ENCODE peak calls at places on chromosomes 1 and 21, in six cellular contexts. V, W, K, O, L and H are unnamed samples.

GRCh38 chr1:74822851-74823443 is 90.0 kb downstream of the TYW3 start:
- DNase-seq in V (no peak), W (no peak), K (no peak), O (peak), L (no peak), H (no peak)

GRCh38 chr1:11594222-11594621 is 60.0 kb downstream of the FBXO2 start:
- DNase-seq in V (no peak), W (no peak), K (peak), O (no peak), L (no peak), H (no peak)

GRCh38 chr21:46219591-46220239 is 8.9 kb downstream of the LSS start:
- DNase-seq in V (peak), W (no peak), K (no peak), O (no peak), L (no peak), H (no peak)

GRCh38 chr21:29671728-29672127 is 268.1 kb downstream of the GRIK1 start:
- DNase-seq in V (no peak), W (no peak), K (no peak), O (no peak), L (no peak), H (no peak)

GRCh38 chr1:227445746-227446145 is 117.6 kb upstream of the ZNF678 start:
- DNase-seq in V (no peak), W (no peak), K (no peak), O (no peak), L (no peak), H (no peak)

GRCh38 chr1:227125929-227126545 is 185.9 kb downstream of the COQ8A start:
- DNase-seq in V (no peak), W (no peak), K (no peak), O (no peak), L (no peak), H (no peak)

GRCh38 chr1:161200992-161201827 is 957 bp upstream of the NDUFS2 start:
- DNase-seq in V (peak), W (no peak), K (peak), O (peak), L (no peak), H (no peak)

GRCh38 chr1:244010191-244010590 is 40.9 kb upstream of the ZBTB18 start:
- DNase-seq in V (no peak), W (no peak), K (peak), O (peak), L (no peak), H (no peak)

GRCh38 chr21:18249542-18250152 is 5.0 kb downstream of the CHODL start:
- DNase-seq in V (no peak), W (no peak), K (no peak), O (no peak), L (no peak), H (no peak)

GRCh38 chr1:904271-904950 is 19.3 kb upstream of the SAMD11 start:
- DNase-seq in V (peak), W (peak), K (peak), O (peak), L (peak), H (no peak)

GRCh38 chr1:205043866-205044265 is 854 bp downstream of the CNTN2 start:
- DNase-seq in V (no peak), W (no peak), K (no peak), O (no peak), L (no peak), H (no peak)

GRCh38 chr1:117366281-117366981 is 818 bp upstream of the MAN1A2 start:
- DNase-seq in V (peak), W (peak), K (peak), O (peak), L (peak), H (no peak)

GRCh38 chr1:210405316-210405715 is 76.6 kb downstream of the HHAT start:
- DNase-seq in V (no peak), W (no peak), K (no peak), O (no peak), L (no peak), H (no peak)

GRCh38 chr1:245197911-245198379 is 43.2 kb downstream of the KIF26B start:
- DNase-seq in V (no peak), W (no peak), K (peak), O (peak), L (no peak), H (no peak)

GRCh38 chr1:162197041-162197511 is 127.6 kb downstream of the NOS1AP start:
- DNase-seq in V (no peak), W (no peak), K (no peak), O (no peak), L (no peak), H (no peak)

GRCh38 chr1:30907641-30908445 is 715 bp downstream of the SDC3 start:
- DNase-seq in V (no peak), W (peak), K (no peak), O (no peak), L (no peak), H (no peak)

GRCh38 chr1:225597926-225598575 is 54.9 kb downstream of the ENAH start:
- DNase-seq in V (no peak), W (no peak), K (peak), O (peak), L (no peak), H (no peak)

GRCh38 chr1:192559115-192560006 is 16.2 kb upstream of the RGS1 start:
- DNase-seq in V (no peak), W (no peak), K (peak), O (peak), L (no peak), H (no peak)

GRCh38 chr1:151047591-151047924 is at the start of gene C1orf56:
- DNase-seq in V (peak), W (peak), K (peak), O (peak), L (peak), H (peak)

GRCh38 chr1:155970531-155971167 is 7.7 kb downstream of the ARHGEF2 start:
- DNase-seq in V (peak), W (peak), K (peak), O (peak), L (no peak), H (no peak)

GRCh38 chr1:59332983-59333382 is 36.1 kb downstream of the FGGY start:
- DNase-seq in V (no peak), W (no peak), K (peak), O (peak), L (no peak), H (no peak)

GRCh38 chr1:36938807-36939206 is 95.5 kb downstream of the GRIK3 start:
- DNase-seq in V (no peak), W (no peak), K (peak), O (no peak), L (no peak), H (no peak)

GRCh38 chr1:178434360-178434759 is 62.4 kb downstream of the CLEC20A start:
- DNase-seq in V (no peak), W (no peak), K (no peak), O (no peak), L (no peak), H (no peak)

GRCh38 chr1:944341-945325 is 14.4 kb downstream of the NOC2L start:
- DNase-seq in V (no peak), W (peak), K (peak), O (peak), L (no peak), H (no peak)

GRCh38 chr1:93516164-93516563 is 68.2 kb downstream of the FNBP1L start:
- DNase-seq in V (no peak), W (no peak), K (peak), O (no peak), L (no peak), H (no peak)

GRCh38 chr1:209704584-209704983 is at the start of gene HSD11B1:
- DNase-seq in V (no peak), W (peak), K (no peak), O (no peak), L (no peak), H (no peak)

GRCh38 chr1:218779341-218779831 is 394.3 kb upstream of the LYPLAL1 start:
- DNase-seq in V (no peak), W (no peak), K (no peak), O (peak), L (no peak), H (no peak)

GRCh38 chr21:45507888-45508508 is 34.2 kb downstream of the SLC19A1 start:
- DNase-seq in V (no peak), W (peak), K (no peak), O (no peak), L (no peak), H (no peak)

GRCh38 chr1:218711884-218712674 is 366.9 kb downstream of the TGFB2 start:
- DNase-seq in V (no peak), W (no peak), K (peak), O (peak), L (no peak), H (no peak)

GRCh38 chr1:60547821-60548220 is 474.3 kb upstream of the C1orf87 start:
- DNase-seq in V (no peak), W (no peak), K (no peak), O (no peak), L (no peak), H (no peak)

GRCh38 chr1:221804303-221804702 is 62.4 kb upstream of the DUSP10 start:
- DNase-seq in V (no peak), W (no peak), K (no peak), O (no peak), L (no peak), H (no peak)

GRCh38 chr1:93977546-93977945 is 68.3 kb upstream of the GCLM start:
- DNase-seq in V (no peak), W (no peak), K (peak), O (peak), L (no peak), H (no peak)